ENCODE peak calls at places on chromosomes 4 and X, in ten cellular contexts. One of them, this sample, is unnamed.

GRCh38 chr4:77100234-77100633 is 24.4 kb upstream of the CCNI start:
- DNase-seq in AG20443: no peak
- DNase-seq in heart right ventricle: no peak
- DNase-seq in DMS53: no peak
- DNase-seq in H4: no peak
- DNase-seq in M059J: no peak
- DNase-seq in left lung: no peak
- DNase-seq in WTC11: no peak
- DNase-seq in mucosa of gallbladder: no peak
- DNase-seq in activated T-cell treated with anti-CD3 and anti-CD28 coated beads, Interleukin-2, amount 50 U/mL, for 48 hours: no peak
- DNase-seq in this sample: no peak

GRCh38 chrX:24178441-24178840 is 28.9 kb downstream of the ZFX start:
- DNase-seq in AG20443: no peak
- DNase-seq in heart right ventricle: no peak
- DNase-seq in DMS53: peak
- DNase-seq in H4: no peak
- DNase-seq in M059J: no peak
- DNase-seq in left lung: no peak
- DNase-seq in WTC11: peak
- DNase-seq in mucosa of gallbladder: no peak
- DNase-seq in activated T-cell treated with anti-CD3 and anti-CD28 coated beads, Interleukin-2, amount 50 U/mL, for 48 hours: no peak
- DNase-seq in this sample: no peak

GRCh38 chr4:151356510-151356909 is 31.1 kb upstream of the SH3D19 start:
- DNase-seq in AG20443: peak
- DNase-seq in heart right ventricle: no peak
- DNase-seq in DMS53: no peak
- DNase-seq in H4: no peak
- DNase-seq in M059J: peak
- DNase-seq in left lung: no peak
- DNase-seq in WTC11: no peak
- DNase-seq in mucosa of gallbladder: no peak
- DNase-seq in activated T-cell treated with anti-CD3 and anti-CD28 coated beads, Interleukin-2, amount 50 U/mL, for 48 hours: no peak
- DNase-seq in this sample: no peak

GRCh38 chrX:2690856-2691542 is at the start of gene CD99:
- DNase-seq in AG20443: peak
- DNase-seq in heart right ventricle: peak
- DNase-seq in DMS53: no peak
- DNase-seq in H4: peak
- DNase-seq in M059J: peak
- DNase-seq in left lung: peak
- DNase-seq in WTC11: peak
- DNase-seq in mucosa of gallbladder: peak
- DNase-seq in activated T-cell treated with anti-CD3 and anti-CD28 coated beads, Interleukin-2, amount 50 U/mL, for 48 hours: peak
- DNase-seq in this sample: no peak

GRCh38 chr4:155007660-155008176 is 200.7 kb upstream of the NPY2R start:
- DNase-seq in AG20443: no peak
- DNase-seq in heart right ventricle: no peak
- DNase-seq in DMS53: no peak
- DNase-seq in H4: no peak
- DNase-seq in M059J: peak
- DNase-seq in left lung: no peak
- DNase-seq in WTC11: no peak
- DNase-seq in mucosa of gallbladder: no peak
- DNase-seq in activated T-cell treated with anti-CD3 and anti-CD28 coated beads, Interleukin-2, amount 50 U/mL, for 48 hours: no peak
- DNase-seq in this sample: no peak

GRCh38 chr4:90515191-90515590 is 388.0 kb downstream of the CCSER1 start:
- DNase-seq in AG20443: no peak
- DNase-seq in heart right ventricle: no peak
- DNase-seq in DMS53: no peak
- DNase-seq in H4: no peak
- DNase-seq in M059J: no peak
- DNase-seq in left lung: no peak
- DNase-seq in WTC11: no peak
- DNase-seq in mucosa of gallbladder: no peak
- DNase-seq in activated T-cell treated with anti-CD3 and anti-CD28 coated beads, Interleukin-2, amount 50 U/mL, for 48 hours: no peak
- DNase-seq in this sample: no peak

GRCh38 chr4:33746979-33747378 is 2497.3 kb downstream of the ARAP2 start:
- DNase-seq in AG20443: peak
- DNase-seq in heart right ventricle: no peak
- DNase-seq in DMS53: no peak
- DNase-seq in H4: no peak
- DNase-seq in M059J: no peak
- DNase-seq in left lung: no peak
- DNase-seq in WTC11: no peak
- DNase-seq in mucosa of gallbladder: no peak
- DNase-seq in activated T-cell treated with anti-CD3 and anti-CD28 coated beads, Interleukin-2, amount 50 U/mL, for 48 hours: no peak
- DNase-seq in this sample: no peak

GRCh38 chrX:23656684-23657083 is 10.6 kb upstream of the PRDX4 start:
- DNase-seq in AG20443: peak
- DNase-seq in heart right ventricle: no peak
- DNase-seq in DMS53: no peak
- DNase-seq in H4: no peak
- DNase-seq in M059J: peak
- DNase-seq in left lung: no peak
- DNase-seq in WTC11: no peak
- DNase-seq in mucosa of gallbladder: no peak
- DNase-seq in activated T-cell treated with anti-CD3 and anti-CD28 coated beads, Interleukin-2, amount 50 U/mL, for 48 hours: no peak
- DNase-seq in this sample: no peak

GRCh38 chr4:186702297-186702696 is 21.4 kb downstream of the FAT1 start:
- DNase-seq in AG20443: no peak
- DNase-seq in heart right ventricle: no peak
- DNase-seq in DMS53: no peak
- DNase-seq in H4: no peak
- DNase-seq in M059J: no peak
- DNase-seq in left lung: no peak
- DNase-seq in WTC11: no peak
- DNase-seq in mucosa of gallbladder: no peak
- DNase-seq in activated T-cell treated with anti-CD3 and anti-CD28 coated beads, Interleukin-2, amount 50 U/mL, for 48 hours: no peak
- DNase-seq in this sample: no peak

GRCh38 chr4:137070614-137071013 is 461.7 kb downstream of the PCDH18 start:
- DNase-seq in AG20443: peak
- DNase-seq in heart right ventricle: no peak
- DNase-seq in DMS53: no peak
- DNase-seq in H4: peak
- DNase-seq in M059J: no peak
- DNase-seq in left lung: peak
- DNase-seq in WTC11: peak
- DNase-seq in mucosa of gallbladder: no peak
- DNase-seq in activated T-cell treated with anti-CD3 and anti-CD28 coated beads, Interleukin-2, amount 50 U/mL, for 48 hours: no peak
- DNase-seq in this sample: no peak

GRCh38 chrX:38215141-38215540 is 5.5 kb downstream of the SRPX start:
- DNase-seq in AG20443: peak
- DNase-seq in heart right ventricle: no peak
- DNase-seq in DMS53: no peak
- DNase-seq in H4: peak
- DNase-seq in M059J: peak
- DNase-seq in left lung: no peak
- DNase-seq in WTC11: no peak
- DNase-seq in mucosa of gallbladder: no peak
- DNase-seq in activated T-cell treated with anti-CD3 and anti-CD28 coated beads, Interleukin-2, amount 50 U/mL, for 48 hours: no peak
- DNase-seq in this sample: no peak

GRCh38 chrX:20680998-20681397 is 414.3 kb upstream of the RPS6KA3 start:
- DNase-seq in AG20443: peak
- DNase-seq in heart right ventricle: no peak
- DNase-seq in DMS53: peak
- DNase-seq in H4: no peak
- DNase-seq in M059J: no peak
- DNase-seq in left lung: no peak
- DNase-seq in WTC11: no peak
- DNase-seq in mucosa of gallbladder: no peak
- DNase-seq in activated T-cell treated with anti-CD3 and anti-CD28 coated beads, Interleukin-2, amount 50 U/mL, for 48 hours: no peak
- DNase-seq in this sample: no peak

This sample was measured in iPS DF 19.7.